ENCODE peak calls at places on chromosome 7, in seven cellular contexts. D is GM12891; F is left ventricle myocardium inferior; H is right cardiac atrium; Y is NK-92 treated with Interleukin-12 subunit alpha and Interleukin-12 subunit beta, amount 100 ng/mL, for 24 hours; O is iPS-NIHi11; P is astrocyte of the hippocampus. G is an unnamed sample.

GRCh38 chr7:5237286-5237685 is 45.5 kb upstream of the SLC29A4 start:
- DNase-seq in D (no peak), F (peak), H (peak), Y (no peak), O (no peak), P (no peak), G (no peak)

GRCh38 chr7:106591146-106591545 is 69.8 kb downstream of the CCDC71L start:
- DNase-seq in D (no peak), F (no peak), H (no peak), Y (no peak), O (no peak), P (no peak), G (no peak)

GRCh38 chr7:157769870-157770213 is 433.0 kb downstream of the DNAJB6 start:
- DNase-seq in D (no peak), F (no peak), H (no peak), Y (no peak), O (no peak), P (no peak), G (no peak)

GRCh38 chr7:88337556-88337955 is 30.9 kb upstream of the STEAP4 start:
- DNase-seq in D (no peak), F (no peak), H (no peak), Y (no peak), O (no peak), P (peak), G (no peak)

GRCh38 chr7:21782996-21783395 is 162.7 kb downstream of the CDCA7L start:
- DNase-seq in D (no peak), F (no peak), H (no peak), Y (no peak), O (no peak), P (peak), G (no peak)

GRCh38 chr7:137266764-137267163 is 76.8 kb downstream of the PTN start:
- DNase-seq in D (no peak), F (no peak), H (no peak), Y (no peak), O (no peak), P (no peak), G (no peak)

GRCh38 chr7:24980695-24981543 is 941 bp upstream of the OSBPL3 start:
- DNase-seq in D (peak), F (no peak), H (peak), Y (no peak), O (peak), P (no peak), G (no peak)

GRCh38 chr7:50333266-50333665 is 28.8 kb downstream of the IKZF1 start:
- DNase-seq in D (no peak), F (no peak), H (no peak), Y (no peak), O (no peak), P (no peak), G (no peak)

GRCh38 chr7:139876622-139877283 is 47.7 kb downstream of the TBXAS1 start:
- DNase-seq in D (no peak), F (no peak), H (no peak), Y (no peak), O (no peak), P (no peak), G (no peak)

GRCh38 chr7:106608664-106609063 is 52.3 kb downstream of the CCDC71L start:
- DNase-seq in D (no peak), F (no peak), H (no peak), Y (no peak), O (no peak), P (no peak), G (no peak)

GRCh38 chr7:147412782-147413186 is 1177.8 kb upstream of the C7orf33 start:
- DNase-seq in D (no peak), F (no peak), H (no peak), Y (no peak), O (no peak), P (peak), G (no peak)